ENCODE peak calls at places on chromosome 19, in ten cellular contexts. Z is suprapubic skin, A is vagina, W is spleen, T is HCT116, O is stomach, K is GM23338, S is H1, X is HepG2, L is breast epithelium. C is an unnamed sample.

GRCh38 chr19:10831980-10832658 is 3.9 kb downstream of the TMED1 start:
- DNase-seq in L (no peak), X (no peak), Z (no peak), T (no peak), W (peak), K (no peak), A (no peak), S (no peak), O (no peak), C (no peak)

GRCh38 chr19:17950310-17951150 is 16.4 kb upstream of the KCNN1 start:
- DNase-seq in Z (no peak), W (peak), A (no peak), S (no peak), X (no peak), O (no peak), T (no peak), K (peak), L (no peak), C (no peak)

GRCh38 chr19:21850636-21851255 is 14.8 kb upstream of the ZNF43 start:
- DNase-seq in S (no peak), Z (no peak), A (no peak), T (no peak), O (no peak), K (no peak), W (no peak), X (no peak), L (no peak), C (no peak)

GRCh38 chr19:30567535-30568232 is 195.5 kb downstream of the ZNF536 start:
- DNase-seq in K (no peak), L (no peak), X (no peak), S (no peak), W (no peak), A (no peak), Z (peak), T (no peak), O (no peak), C (no peak)

GRCh38 chr19:52748336-52748950 is 13.6 kb upstream of the ZNF611 start:
- DNase-seq in T (no peak), X (peak), O (no peak), W (no peak), K (peak), Z (no peak), S (no peak), L (no peak), A (no peak), C (no peak)

GRCh38 chr19:10295305-10295846 is 5.6 kb downstream of the ICAM5 start:
- DNase-seq in S (no peak), L (no peak), W (peak), A (no peak), O (peak), K (peak), T (no peak), X (no peak), Z (no peak), C (no peak)

GRCh38 chr19:28705008-28705407 is 507.9 kb downstream of the UQCRFS1 start:
- DNase-seq in L (no peak), O (no peak), T (no peak), X (peak), W (no peak), K (peak), A (no peak), Z (no peak), S (no peak), C (no peak)

GRCh38 chr19:11381535-11382369 is 2.4 kb downstream of the EPOR start:
- DNase-seq in K (peak), S (no peak), Z (peak), O (peak), X (no peak), T (peak), L (no peak), A (no peak), W (peak), C (peak)

GRCh38 chr19:2800506-2800905 is 15.2 kb downstream of the THOP1 start:
- DNase-seq in T (no peak), L (no peak), O (no peak), S (no peak), X (no peak), A (no peak), W (no peak), Z (no peak), K (no peak), C (no peak)

GRCh38 chr19:47723573-47723923 is 10.3 kb downstream of the EHD2 start:
- DNase-seq in O (peak), X (peak), Z (no peak), W (no peak), S (no peak), L (peak), K (no peak), T (no peak), A (no peak), C (peak)

GRCh38 chr19:5281588-5281987 is 59.0 kb downstream of the PTPRS start:
- DNase-seq in Z (peak), A (peak), W (no peak), O (peak), K (no peak), T (no peak), S (no peak), X (no peak), L (peak), C (peak)

GRCh38 chr19:35224681-35225604 is 3.6 kb downstream of the FAM187B start:
- DNase-seq in O (no peak), A (peak), T (no peak), X (no peak), K (peak), S (no peak), W (peak), L (no peak), Z (no peak), C (no peak)

GRCh38 chr19:53977429-53977990 is 13.9 kb upstream of the CACNG6 start:
- DNase-seq in S (no peak), O (peak), K (peak), X (peak), W (no peak), L (peak), T (peak), Z (no peak), A (no peak), C (peak)

GRCh38 chr19:2551172-2551863 is 75.4 kb downstream of the GADD45B start:
- DNase-seq in S (no peak), A (no peak), K (no peak), X (no peak), T (no peak), Z (no peak), O (no peak), L (no peak), W (no peak), C (peak)

GRCh38 chr19:31675187-31675913 is 326.1 kb upstream of the TSHZ3 start:
- DNase-seq in Z (no peak), W (no peak), K (no peak), S (no peak), X (no peak), O (no peak), T (no peak), A (no peak), L (no peak), C (no peak)

GRCh38 chr19:6587093-6587820 is 3.7 kb downstream of the CD70 start:
- DNase-seq in L (no peak), T (no peak), W (no peak), X (no peak), Z (no peak), A (no peak), O (no peak), S (no peak), K (peak), C (no peak)

GRCh38 chr19:2282062-2282861 is at the start of gene PEAK3:
- DNase-seq in A (no peak), K (peak), S (no peak), X (no peak), L (no peak), T (no peak), Z (peak), W (peak), O (peak), C (peak)

GRCh38 chr19:55463583-55464031 is 944 bp downstream of the C19orf85 start:
- DNase-seq in K (no peak), W (peak), O (no peak), X (no peak), S (no peak), L (no peak), T (no peak), Z (no peak), A (no peak), C (no peak)

GRCh38 chr19:55462722-55463121 is 1.3 kb upstream of the ISOC2 start:
- DNase-seq in X (no peak), T (no peak), Z (no peak), K (no peak), O (no peak), S (no peak), A (no peak), L (no peak), W (no peak), C (no peak)

GRCh38 chr19:55461259-55461973 is at the start of gene ISOC2:
- DNase-seq in A (peak), O (peak), Z (peak), X (peak), S (peak), W (peak), K (peak), L (peak), T (peak), C (peak)

GRCh38 chr19:55460670-55461258 is 678 bp downstream of the ISOC2 start:
- DNase-seq in L (peak), W (peak), T (no peak), K (peak), S (no peak), X (peak), A (no peak), O (peak), Z (peak), C (peak)

GRCh38 chr19:55461974-55462628 is 659 bp upstream of the ISOC2 start:
- DNase-seq in K (no peak), A (no peak), W (no peak), L (no peak), Z (no peak), T (no peak), X (peak), S (no peak), O (no peak), C (no peak)
- TF ChIP-seq POLR2AphosphoS5 in K (no peak), A (no peak), W (no peak), L (no peak), Z (no peak), T (peak), X (peak), S (no peak), O (peak), C (no peak)

DNA sequence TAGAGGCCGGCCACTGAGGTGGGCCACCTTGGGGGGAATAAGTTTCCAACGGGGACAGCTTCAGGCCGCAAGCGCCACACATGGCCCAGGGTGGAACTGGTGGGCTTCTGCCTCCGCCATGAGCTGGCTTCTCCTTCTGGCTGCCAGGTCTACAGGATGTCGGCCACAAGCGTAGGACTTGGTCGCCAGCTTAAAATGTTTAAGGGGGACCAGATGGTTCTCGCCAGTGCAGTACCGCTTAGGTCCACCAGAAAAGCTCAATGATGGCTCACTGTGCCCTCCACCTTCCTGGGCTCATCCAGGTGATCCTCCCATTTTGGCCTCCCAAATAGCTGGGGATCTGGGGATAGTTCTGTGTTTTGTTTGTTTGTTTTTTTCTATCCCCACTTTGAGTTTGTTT is 38.7 kb upstream of the ZNF254 start:
- DNase-seq in K (peak), L (no peak), T (no peak), O (no peak), X (no peak), W (no peak), S (no peak), A (no peak), Z (no peak), C (no peak)
- TF ChIP-seq CTCF in K (no peak), L (no peak), T (peak), O (no peak), X (no peak), W (no peak), S (no peak), A (no peak), Z (no peak), C (no peak)

GRCh38 chr19:50147462-50148423 is 15.3 kb downstream of the IZUMO2 start:
- DNase-seq in W (peak), O (peak), T (peak), S (no peak), A (peak), K (peak), X (peak), Z (peak), L (peak), C (peak)
- TF ChIP-seq POLR2AphosphoS5 in W (peak), O (peak), T (peak), S (no peak), A (peak), K (no peak), X (no peak), Z (no peak), L (no peak), C (no peak)

DNA sequence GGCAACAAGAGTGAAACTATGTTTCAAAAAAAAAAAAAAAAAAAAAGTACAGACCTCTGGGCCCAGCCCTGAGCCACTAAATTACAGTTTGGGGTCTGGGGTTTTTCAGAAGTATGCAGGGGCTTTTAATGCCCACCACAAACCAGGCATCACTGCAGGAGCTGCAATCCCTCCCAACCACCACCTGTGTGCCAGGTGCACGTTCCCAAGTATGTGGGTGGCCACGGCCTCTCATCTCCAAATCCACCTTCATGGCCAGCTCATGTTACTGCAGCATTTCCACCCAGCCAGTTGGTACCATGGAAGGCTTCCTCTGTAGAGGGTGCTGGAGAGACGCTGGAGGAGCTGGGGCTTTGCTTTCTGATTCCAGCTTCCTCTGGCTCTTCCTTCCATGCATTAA is 26.5 kb downstream of the CEP89 start:
- DNase-seq in Z (no peak), A (no peak), W (no peak), T (no peak), L (no peak), S (no peak), O (no peak), K (peak), X (no peak), C (no peak)
- TF ChIP-seq CTCF in Z (no peak), A (no peak), W (no peak), T (no peak), L (no peak), S (peak), O (no peak), K (peak), X (no peak), C (no peak)

GRCh38 chr19:38046254-38047047 is 139.4 kb downstream of the SIPA1L3 start:
- DNase-seq in K (no peak), L (no peak), O (peak), W (peak), X (no peak), A (no peak), T (no peak), Z (no peak), S (no peak), C (no peak)

GRCh38 chr19:38044267-38045111 is 137.5 kb downstream of the SIPA1L3 start:
- DNase-seq in W (no peak), K (no peak), A (no peak), S (no peak), X (no peak), O (no peak), L (no peak), Z (no peak), T (no peak), C (no peak)

GRCh38 chr19:38045554-38046253 is 138.7 kb downstream of the SIPA1L3 start:
- DNase-seq in S (no peak), L (no peak), A (no peak), K (no peak), X (no peak), Z (no peak), O (no peak), W (no peak), T (no peak), C (no peak)

GRCh38 chr19:38042132-38042531 is 135.1 kb downstream of the SIPA1L3 start:
- DNase-seq in K (no peak), X (no peak), O (no peak), S (no peak), A (no peak), Z (no peak), T (no peak), W (no peak), L (no peak), C (no peak)

GRCh38 chr19:38043649-38044144 is 136.7 kb downstream of the SIPA1L3 start:
- DNase-seq in A (no peak), K (no peak), L (no peak), W (no peak), Z (no peak), S (no peak), O (no peak), X (no peak), T (no peak), C (no peak)
- TF ChIP-seq POLR2AphosphoS5 in A (no peak), K (no peak), L (no peak), W (no peak), Z (no peak), S (no peak), O (no peak), X (no peak), T (no peak), C (no peak)

DNA sequence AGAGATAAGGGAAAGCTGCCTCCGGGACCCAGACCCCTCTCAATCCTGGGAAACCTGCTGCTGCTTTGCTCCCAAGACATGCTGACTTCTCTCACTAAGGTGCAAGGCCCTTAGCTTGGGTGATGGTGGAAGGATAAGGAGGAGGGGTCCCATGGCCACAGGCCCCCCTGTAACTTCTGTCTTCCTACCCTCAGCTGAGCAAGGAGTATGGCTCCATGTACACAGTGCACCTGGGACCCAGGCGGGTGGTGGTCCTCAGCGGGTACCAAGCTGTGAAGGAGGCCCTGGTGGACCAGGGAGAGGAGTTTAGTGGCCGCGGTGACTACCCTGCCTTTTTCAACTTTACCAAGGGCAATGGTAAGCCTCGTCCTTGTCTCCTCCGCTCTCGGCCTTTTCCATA is 2.0 kb downstream of the CYP2F1 start:
- DNase-seq in S (no peak), Z (no peak), L (no peak), A (no peak), O (peak), W (no peak), T (no peak), X (no peak), K (no peak), C (no peak)
- TF ChIP-seq CTCF in S (no peak), Z (no peak), L (no peak), A (no peak), O (no peak), W (no peak), T (no peak), X (no peak), K (no peak), C (no peak)

GRCh38 chr19:12913011-12913561 is 6.0 kb downstream of the SYCE2 start:
- DNase-seq in Z (peak), W (no peak), S (no peak), T (no peak), L (peak), K (peak), X (peak), A (no peak), O (peak), C (peak)

DNA sequence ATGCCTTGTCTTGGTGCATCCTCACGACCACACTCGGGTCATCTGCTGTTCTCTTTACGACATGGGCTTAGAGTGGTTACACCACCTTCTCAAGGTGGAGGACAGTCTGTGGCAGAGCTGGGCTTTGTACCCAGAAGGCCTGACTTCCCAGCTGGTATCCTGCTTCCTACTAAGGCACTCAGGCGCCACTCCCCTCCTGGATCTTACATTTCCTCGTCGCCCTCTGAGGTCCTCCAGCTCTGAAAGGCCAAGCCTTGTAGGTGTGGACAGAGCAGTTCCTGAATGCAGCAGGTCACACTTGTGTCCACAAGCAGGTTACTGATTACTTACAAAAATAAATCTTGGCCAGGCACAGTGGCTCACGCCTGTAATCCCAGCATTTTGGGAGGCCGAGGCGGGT is 11.9 kb downstream of the SYCE2 start:
- DNase-seq in L (no peak), S (no peak), A (no peak), X (no peak), Z (no peak), K (no peak), W (no peak), O (peak), T (no peak), C (no peak)
- TF ChIP-seq POLR2AphosphoS5 in L (no peak), S (no peak), A (no peak), X (no peak), Z (no peak), K (no peak), W (no peak), O (peak), T (no peak), C (no peak)

GRCh38 chr19:50729894-50730293 is 6.7 kb downstream of the CLEC11A start:
- DNase-seq in S (no peak), W (no peak), T (no peak), O (no peak), K (no peak), X (no peak), L (no peak), A (no peak), Z (no peak), C (no peak)

GRCh38 chr19:50725932-50726230 is 2.7 kb downstream of the CLEC11A start:
- DNase-seq in T (no peak), L (no peak), O (no peak), A (no peak), Z (no peak), K (no peak), W (no peak), S (no peak), X (no peak), C (no peak)

GRCh38 chr19:50725218-50725931 is 2.2 kb downstream of the CLEC11A start:
- DNase-seq in T (peak), K (no peak), W (no peak), X (no peak), Z (no peak), S (no peak), O (no peak), A (no peak), L (no peak), C (no peak)

GRCh38 chr19:50724522-50725217 is 1.5 kb downstream of the CLEC11A start:
- DNase-seq in A (peak), S (peak), K (peak), L (peak), X (peak), T (peak), W (peak), O (peak), Z (peak), C (peak)

DNA sequence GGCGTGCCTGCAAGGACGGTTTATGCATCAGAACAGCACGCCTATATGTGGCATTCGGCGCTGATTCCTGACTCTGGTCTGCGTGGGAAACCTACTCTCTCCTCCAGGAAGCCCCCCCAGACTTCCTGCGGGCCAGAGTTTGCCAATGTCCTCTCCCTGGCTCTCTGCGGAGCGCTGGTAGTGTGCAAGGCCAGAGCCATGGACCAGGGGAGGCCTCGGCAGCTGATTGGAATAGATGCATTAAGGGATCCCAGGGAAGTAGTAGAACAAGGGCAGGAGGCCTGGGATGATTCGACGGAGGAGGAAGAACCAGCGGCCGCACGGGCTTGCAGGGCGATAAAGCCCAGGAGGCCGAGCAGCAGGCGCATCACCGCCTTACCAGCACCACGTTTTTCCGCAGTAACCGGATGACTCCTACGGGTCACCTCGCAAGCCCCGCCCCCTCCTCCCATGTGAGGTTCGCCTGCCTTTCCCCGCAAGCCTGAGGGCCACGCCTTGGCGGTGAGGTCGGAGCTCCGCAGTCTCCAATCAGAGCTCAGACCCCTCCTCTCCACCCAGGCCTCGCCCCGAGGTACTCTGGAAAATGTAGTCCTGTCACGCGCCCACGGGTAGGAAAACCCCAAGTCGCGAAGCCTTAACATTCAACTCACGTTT is 5.0 kb downstream of the CLEC11A start:
- DNase-seq in O (peak), T (no peak), Z (peak), K (peak), X (peak), W (no peak), S (peak), L (peak), A (peak), C (peak)
- TF ChIP-seq CTCF in O (no peak), T (no peak), Z (no peak), K (no peak), X (no peak), W (no peak), S (no peak), L (no peak), A (no peak), C (no peak)

C was measured in sigmoid colon.